ENCODE peak calls at places on chromosomes 16 and 17, in eight cellular contexts. One of them, this sample, is unnamed.

GRCh38 chr16:57694191-57694555 is 433 bp upstream of the DRC7 start:
- DNase-seq in SJSA1: no peak
- DNase-seq in tibial nerve: no peak
- DNase-seq in CD8-positive, alpha-beta T cell: no peak
- DNase-seq in left ventricle myocardium inferior: no peak
- DNase-seq in naive thymus-derived CD4-positive, alpha-beta T cell: no peak
- DNase-seq in upper lobe of right lung: no peak
- DNase-seq in left lung: no peak
- DNase-seq in this sample: peak; percentile 47

GRCh38 chr16:90057738-90058173 is 19.4 kb downstream of the PRDM7 start:
- DNase-seq in SJSA1: peak; percentile 80
- DNase-seq in tibial nerve: no peak
- DNase-seq in CD8-positive, alpha-beta T cell: no peak
- DNase-seq in left ventricle myocardium inferior: no peak
- DNase-seq in naive thymus-derived CD4-positive, alpha-beta T cell: no peak
- DNase-seq in upper lobe of right lung: no peak
- DNase-seq in left lung: no peak
- DNase-seq in this sample: no peak

GRCh38 chr17:8875957-8876356 is 8.5 kb upstream of the PIK3R6 start:
- DNase-seq in SJSA1: no peak
- DNase-seq in tibial nerve: no peak
- DNase-seq in CD8-positive, alpha-beta T cell: no peak
- DNase-seq in left ventricle myocardium inferior: no peak
- DNase-seq in naive thymus-derived CD4-positive, alpha-beta T cell: no peak
- DNase-seq in upper lobe of right lung: no peak
- DNase-seq in left lung: no peak
- DNase-seq in this sample: no peak

GRCh38 chr17:32636593-32637218 is 149.9 kb downstream of the CDK5R1 start:
- DNase-seq in SJSA1: no peak
- DNase-seq in tibial nerve: no peak
- DNase-seq in CD8-positive, alpha-beta T cell: no peak
- DNase-seq in left ventricle myocardium inferior: no peak
- DNase-seq in naive thymus-derived CD4-positive, alpha-beta T cell: no peak
- DNase-seq in upper lobe of right lung: no peak
- DNase-seq in left lung: no peak
- DNase-seq in this sample: no peak

GRCh38 chr16:86901483-86901882 is 323.1 kb downstream of the FOXL1 start:
- DNase-seq in SJSA1: no peak
- DNase-seq in tibial nerve: no peak
- DNase-seq in CD8-positive, alpha-beta T cell: no peak
- DNase-seq in left ventricle myocardium inferior: no peak
- DNase-seq in naive thymus-derived CD4-positive, alpha-beta T cell: no peak
- DNase-seq in upper lobe of right lung: no peak
- DNase-seq in left lung: no peak
- DNase-seq in this sample: no peak

GRCh38 chr16:2597560-2597902 is 59.7 kb downstream of the PDPK1 start:
- DNase-seq in SJSA1: no peak
- DNase-seq in tibial nerve: no peak
- DNase-seq in CD8-positive, alpha-beta T cell: no peak
- DNase-seq in left ventricle myocardium inferior: no peak
- DNase-seq in naive thymus-derived CD4-positive, alpha-beta T cell: no peak
- DNase-seq in upper lobe of right lung: peak; percentile 58
- DNase-seq in left lung: no peak
- DNase-seq in this sample: peak; percentile 38

GRCh38 chr16:24775455-24775854 is 46.0 kb downstream of the TNRC6A start:
- DNase-seq in SJSA1: no peak
- DNase-seq in tibial nerve: peak; percentile 82
- DNase-seq in CD8-positive, alpha-beta T cell: no peak
- DNase-seq in left ventricle myocardium inferior: no peak
- DNase-seq in naive thymus-derived CD4-positive, alpha-beta T cell: no peak
- DNase-seq in upper lobe of right lung: no peak
- DNase-seq in left lung: no peak
- DNase-seq in this sample: no peak

GRCh38 chr17:69175812-69176517 is 34.3 kb upstream of the ABCA6 start:
- DNase-seq in SJSA1: peak; percentile 84
- DNase-seq in tibial nerve: no peak
- DNase-seq in CD8-positive, alpha-beta T cell: no peak
- DNase-seq in left ventricle myocardium inferior: no peak
- DNase-seq in naive thymus-derived CD4-positive, alpha-beta T cell: no peak
- DNase-seq in upper lobe of right lung: no peak
- DNase-seq in left lung: no peak
- DNase-seq in this sample: no peak

GRCh38 chr16:12170103-12171025 is 193.8 kb downstream of the SNX29 start:
- DNase-seq in SJSA1: no peak
- DNase-seq in tibial nerve: no peak
- DNase-seq in CD8-positive, alpha-beta T cell: no peak
- DNase-seq in left ventricle myocardium inferior: no peak
- DNase-seq in naive thymus-derived CD4-positive, alpha-beta T cell: no peak
- DNase-seq in upper lobe of right lung: no peak
- DNase-seq in left lung: no peak
- DNase-seq in this sample: no peak

GRCh38 chr17:7004398-7005253 is 7.8 kb upstream of the RNASEK start:
- DNase-seq in SJSA1: peak; percentile 72
- DNase-seq in tibial nerve: peak; percentile 75
- DNase-seq in CD8-positive, alpha-beta T cell: no peak
- DNase-seq in left ventricle myocardium inferior: no peak
- DNase-seq in naive thymus-derived CD4-positive, alpha-beta T cell: peak; percentile 78
- DNase-seq in upper lobe of right lung: no peak
- DNase-seq in left lung: no peak
- DNase-seq in this sample: no peak

GRCh38 chr16:15613676-15614075 is 29.3 kb downstream of the MARF1 start:
- DNase-seq in SJSA1: no peak
- DNase-seq in tibial nerve: no peak
- DNase-seq in CD8-positive, alpha-beta T cell: no peak
- DNase-seq in left ventricle myocardium inferior: no peak
- DNase-seq in naive thymus-derived CD4-positive, alpha-beta T cell: no peak
- DNase-seq in upper lobe of right lung: no peak
- DNase-seq in left lung: no peak
- DNase-seq in this sample: no peak
- H3K36me3 ChIP-seq in SJSA1: peaks cover 45% of the 10 kb centered on the region
- H3K36me3 ChIP-seq in tibial nerve: peaks cover 99% of the 10 kb centered on the region
- H3K36me3 ChIP-seq in CD8-positive, alpha-beta T cell: peaks cover 64% of the 10 kb centered on the region
- H3K36me3 ChIP-seq in left ventricle myocardium inferior: peaks cover 100% of the 10 kb centered on the region
- H3K36me3 ChIP-seq in naive thymus-derived CD4-positive, alpha-beta T cell: peaks cover 36% of the 10 kb centered on the region
- H3K36me3 ChIP-seq in upper lobe of right lung: peaks cover 97% of the 10 kb centered on the region
- H3K36me3 ChIP-seq in left lung: peaks cover 100% of the 10 kb centered on the region
- H3K36me3 ChIP-seq in this sample: peaks cover 10% of the 10 kb centered on the region

GRCh38 chr17:1947229-1947742 is 77.8 kb downstream of the RTN4RL1 start:
- DNase-seq in SJSA1: no peak
- DNase-seq in tibial nerve: no peak
- DNase-seq in CD8-positive, alpha-beta T cell: no peak
- DNase-seq in left ventricle myocardium inferior: peak; percentile 73
- DNase-seq in naive thymus-derived CD4-positive, alpha-beta T cell: no peak
- DNase-seq in upper lobe of right lung: no peak
- DNase-seq in left lung: no peak
- DNase-seq in this sample: no peak

GRCh38 chr17:1946021-1946932 is 78.9 kb downstream of the RTN4RL1 start:
- DNase-seq in SJSA1: no peak
- DNase-seq in tibial nerve: no peak
- DNase-seq in CD8-positive, alpha-beta T cell: no peak
- DNase-seq in left ventricle myocardium inferior: no peak
- DNase-seq in naive thymus-derived CD4-positive, alpha-beta T cell: no peak
- DNase-seq in upper lobe of right lung: no peak
- DNase-seq in left lung: no peak
- DNase-seq in this sample: no peak

GRCh38 chr17:1947743-1948516 is 77.2 kb downstream of the RTN4RL1 start:
- DNase-seq in SJSA1: no peak
- DNase-seq in tibial nerve: no peak
- DNase-seq in CD8-positive, alpha-beta T cell: no peak
- DNase-seq in left ventricle myocardium inferior: no peak
- DNase-seq in naive thymus-derived CD4-positive, alpha-beta T cell: no peak
- DNase-seq in upper lobe of right lung: no peak
- DNase-seq in left lung: no peak
- DNase-seq in this sample: no peak

GRCh38 chr17:1943432-1943802 is 81.7 kb downstream of the RTN4RL1 start:
- DNase-seq in SJSA1: no peak
- DNase-seq in tibial nerve: no peak
- DNase-seq in CD8-positive, alpha-beta T cell: no peak
- DNase-seq in left ventricle myocardium inferior: no peak
- DNase-seq in naive thymus-derived CD4-positive, alpha-beta T cell: no peak
- DNase-seq in upper lobe of right lung: no peak
- DNase-seq in left lung: no peak
- DNase-seq in this sample: no peak

DNA sequence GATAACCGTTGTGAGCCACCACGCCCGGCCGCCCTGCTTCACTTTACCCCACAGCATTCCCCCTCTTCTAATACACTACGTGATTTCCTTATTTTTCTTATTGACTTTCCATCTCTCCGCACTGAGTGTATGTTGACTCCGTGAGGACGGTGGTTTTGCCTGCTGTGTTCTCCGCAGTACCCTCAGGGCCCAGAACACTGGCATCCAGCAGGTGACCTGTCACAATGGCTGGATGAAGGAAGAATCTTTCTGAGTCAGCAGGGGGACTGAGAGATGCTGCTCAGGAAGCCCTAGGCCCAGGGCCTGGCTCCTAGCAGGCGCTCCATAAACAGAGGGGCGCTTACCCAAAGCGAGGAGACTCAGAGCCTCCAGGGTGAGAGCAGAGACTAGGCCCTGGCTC is 79.5 kb downstream of the RTN4RL1 start:
- DNase-seq in SJSA1: no peak
- DNase-seq in tibial nerve: no peak
- DNase-seq in CD8-positive, alpha-beta T cell: no peak
- DNase-seq in left ventricle myocardium inferior: no peak
- DNase-seq in naive thymus-derived CD4-positive, alpha-beta T cell: no peak
- DNase-seq in upper lobe of right lung: no peak
- DNase-seq in left lung: no peak
- DNase-seq in this sample: no peak
- H3K27ac ChIP-seq in SJSA1: no peak overlapping the region
- H3K27ac ChIP-seq in tibial nerve: no peak overlapping the region
- H3K27ac ChIP-seq in CD8-positive, alpha-beta T cell: no peak overlapping the region
- H3K27ac ChIP-seq in left ventricle myocardium inferior: no peak overlapping the region
- H3K27ac ChIP-seq in naive thymus-derived CD4-positive, alpha-beta T cell: no peak overlapping the region
- H3K27ac ChIP-seq in upper lobe of right lung: no peak overlapping the region
- H3K27ac ChIP-seq in left lung: no peak overlapping the region
- H3K27ac ChIP-seq in this sample: no peak overlapping the region

GRCh38 chr17:82244413-82245140 is 15.7 kb downstream of the SLC16A3 start:
- DNase-seq in SJSA1: no peak
- DNase-seq in tibial nerve: no peak
- DNase-seq in CD8-positive, alpha-beta T cell: peak; percentile 50
- DNase-seq in left ventricle myocardium inferior: no peak
- DNase-seq in naive thymus-derived CD4-positive, alpha-beta T cell: no peak
- DNase-seq in upper lobe of right lung: no peak
- DNase-seq in left lung: no peak
- DNase-seq in this sample: no peak
- H3K36me3 ChIP-seq in SJSA1: peaks cover 98% of the 10 kb centered on the region
- H3K36me3 ChIP-seq in tibial nerve: peaks cover 66% of the 10 kb centered on the region
- H3K36me3 ChIP-seq in CD8-positive, alpha-beta T cell: peaks cover 65% of the 10 kb centered on the region
- H3K36me3 ChIP-seq in left ventricle myocardium inferior: peaks cover 67% of the 10 kb centered on the region
- H3K36me3 ChIP-seq in naive thymus-derived CD4-positive, alpha-beta T cell: peaks cover 43% of the 10 kb centered on the region
- H3K36me3 ChIP-seq in upper lobe of right lung: peaks cover 75% of the 10 kb centered on the region
- H3K36me3 ChIP-seq in left lung: peaks cover 92% of the 10 kb centered on the region
- H3K36me3 ChIP-seq in this sample: peaks cover 4% of the 10 kb centered on the region

GRCh38 chr16:47524007-47524405 is 62.9 kb downstream of the PHKB start:
- DNase-seq in SJSA1: no peak
- DNase-seq in tibial nerve: no peak
- DNase-seq in CD8-positive, alpha-beta T cell: no peak
- DNase-seq in left ventricle myocardium inferior: no peak
- DNase-seq in naive thymus-derived CD4-positive, alpha-beta T cell: no peak
- DNase-seq in upper lobe of right lung: no peak
- DNase-seq in left lung: no peak
- DNase-seq in this sample: no peak
- H3K27ac ChIP-seq in SJSA1: no peak overlapping the region
- H3K27ac ChIP-seq in tibial nerve: no peak overlapping the region
- H3K27ac ChIP-seq in CD8-positive, alpha-beta T cell: no peak overlapping the region
- H3K27ac ChIP-seq in left ventricle myocardium inferior: peak overlapping the region; percentile 62
- H3K27ac ChIP-seq in naive thymus-derived CD4-positive, alpha-beta T cell: no peak overlapping the region
- H3K27ac ChIP-seq in upper lobe of right lung: no peak overlapping the region
- H3K27ac ChIP-seq in left lung: peak overlapping the region; percentile 33
- H3K27ac ChIP-seq in this sample: no peak overlapping the region

GRCh38 chr16:81699596-81699995 is 79.5 kb upstream of the PLCG2 start:
- DNase-seq in SJSA1: no peak
- DNase-seq in tibial nerve: no peak
- DNase-seq in CD8-positive, alpha-beta T cell: no peak
- DNase-seq in left ventricle myocardium inferior: no peak
- DNase-seq in naive thymus-derived CD4-positive, alpha-beta T cell: no peak
- DNase-seq in upper lobe of right lung: peak; percentile 55
- DNase-seq in left lung: no peak
- DNase-seq in this sample: no peak

GRCh38 chr16:81700780-81701165 is 78.3 kb upstream of the PLCG2 start:
- DNase-seq in SJSA1: no peak
- DNase-seq in tibial nerve: no peak
- DNase-seq in CD8-positive, alpha-beta T cell: no peak
- DNase-seq in left ventricle myocardium inferior: no peak
- DNase-seq in naive thymus-derived CD4-positive, alpha-beta T cell: no peak
- DNase-seq in upper lobe of right lung: no peak
- DNase-seq in left lung: no peak
- DNase-seq in this sample: peak; percentile 56

GRCh38 chr16:81701296-81701970 is 77.7 kb upstream of the PLCG2 start:
- DNase-seq in SJSA1: no peak
- DNase-seq in tibial nerve: no peak
- DNase-seq in CD8-positive, alpha-beta T cell: no peak
- DNase-seq in left ventricle myocardium inferior: no peak
- DNase-seq in naive thymus-derived CD4-positive, alpha-beta T cell: no peak
- DNase-seq in upper lobe of right lung: no peak
- DNase-seq in left lung: no peak
- DNase-seq in this sample: no peak

GRCh38 chr16:81697886-81698635 is 81.0 kb upstream of the PLCG2 start:
- DNase-seq in SJSA1: no peak
- DNase-seq in tibial nerve: no peak
- DNase-seq in CD8-positive, alpha-beta T cell: no peak
- DNase-seq in left ventricle myocardium inferior: no peak
- DNase-seq in naive thymus-derived CD4-positive, alpha-beta T cell: no peak
- DNase-seq in upper lobe of right lung: peak; percentile 50
- DNase-seq in left lung: no peak
- DNase-seq in this sample: no peak

DNA sequence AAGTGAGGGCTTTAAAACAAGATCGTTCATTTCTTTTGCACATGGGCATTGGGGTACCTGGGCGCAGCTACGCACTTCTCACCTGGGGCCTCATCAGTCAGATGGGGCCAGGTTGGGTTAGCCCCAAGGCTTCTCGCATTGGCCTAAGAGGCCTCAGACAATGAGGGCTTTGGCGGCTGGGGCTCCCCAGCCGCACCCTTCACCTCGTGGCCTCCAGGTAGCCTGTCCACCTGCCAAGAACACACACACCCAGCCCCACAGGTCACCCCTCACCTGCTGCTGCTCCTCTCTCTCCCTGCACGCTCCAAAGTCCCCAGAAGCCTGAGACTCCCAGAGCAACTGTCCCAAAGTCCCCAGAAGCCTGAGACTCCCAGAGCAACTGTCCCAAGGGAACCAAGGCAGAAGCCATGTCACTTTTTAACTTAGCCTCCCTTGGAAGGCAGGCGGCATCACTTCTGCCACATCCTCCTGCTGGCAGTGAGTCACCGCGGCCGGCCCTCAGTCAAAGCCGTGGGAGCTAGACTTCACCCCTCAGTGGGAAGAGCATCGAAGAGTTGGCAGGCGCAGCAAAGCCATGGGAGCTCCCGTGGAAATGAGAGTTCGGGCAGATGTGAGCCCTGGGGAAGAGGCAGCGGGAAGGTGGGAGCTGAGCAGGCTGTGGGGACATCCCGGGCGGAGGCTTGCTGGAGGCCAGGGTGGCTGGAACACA is 78.9 kb upstream of the PLCG2 start:
- DNase-seq in SJSA1: no peak
- DNase-seq in tibial nerve: no peak
- DNase-seq in CD8-positive, alpha-beta T cell: no peak
- DNase-seq in left ventricle myocardium inferior: no peak
- DNase-seq in naive thymus-derived CD4-positive, alpha-beta T cell: no peak
- DNase-seq in upper lobe of right lung: no peak
- DNase-seq in left lung: no peak
- DNase-seq in this sample: peak; percentile 57
- H3K36me3 ChIP-seq in SJSA1: peaks cover 86% of the 10 kb centered on the region
- H3K36me3 ChIP-seq in tibial nerve: peaks cover 85% of the 10 kb centered on the region
- H3K36me3 ChIP-seq in CD8-positive, alpha-beta T cell: peaks cover 10% of the 10 kb centered on the region
- H3K36me3 ChIP-seq in left ventricle myocardium inferior: peaks cover 38% of the 10 kb centered on the region
- H3K36me3 ChIP-seq in naive thymus-derived CD4-positive, alpha-beta T cell: peaks cover 7% of the 10 kb centered on the region
- H3K36me3 ChIP-seq in upper lobe of right lung: peaks cover 37% of the 10 kb centered on the region
- H3K36me3 ChIP-seq in left lung: peaks cover 94% of the 10 kb centered on the region
- H3K36me3 ChIP-seq in this sample: no peaks in the 10 kb centered on the region

This sample was measured in aorta.